ENCODE peak calls at places on chromosomes 7 and 10, in six cellular contexts. S, B, R, E, H and U are unnamed samples.

GRCh38 chr10:131829156-131829930 is 71.5 kb upstream of the PPP2R2D start:
- DNase-seq in S (no peak), R (no peak), B (no peak), H (no peak), E (no peak), U (no peak)

GRCh38 chr7:51528172-51528571 is 211.6 kb upstream of the COBL start:
- DNase-seq in E (no peak), S (no peak), B (no peak), H (no peak), R (no peak), U (no peak)

GRCh38 chr10:86163522-86164215 is 202.9 kb downstream of the GRID1 start:
- DNase-seq in R (no peak), E (no peak), B (no peak), S (no peak), H (no peak), U (no peak)

GRCh38 chr7:90726623-90727022 is 130.5 kb downstream of the CDK14 start:
- DNase-seq in B (peak), E (peak), S (peak), R (no peak), H (no peak), U (peak)

GRCh38 chr7:521221-522070 is 1.8 kb upstream of the PDGFA start:
- DNase-seq in B (no peak), R (no peak), H (no peak), E (peak), S (peak), U (peak)

GRCh38 chr7:80467069-80467468 is 44.8 kb downstream of the GNAT3 start:
- DNase-seq in E (peak), H (no peak), S (no peak), R (no peak), B (peak), U (no peak)

GRCh38 chr10:125035136-125035535 is 93.2 kb downstream of the ZRANB1 start:
- DNase-seq in E (peak), B (peak), S (peak), R (no peak), H (no peak), U (no peak)

GRCh38 chr10:86872757-86873156 is 84.7 kb downstream of the MMRN2 start:
- DNase-seq in B (no peak), R (no peak), E (peak), S (peak), H (no peak), U (peak)

GRCh38 chr10:91172348-91172747 is 48.1 kb upstream of the PCGF5 start:
- DNase-seq in S (no peak), B (no peak), R (no peak), E (no peak), H (no peak), U (no peak)

GRCh38 chr7:20798081-20798693 is 11.5 kb upstream of the SP8 start:
- DNase-seq in R (peak), E (no peak), H (no peak), B (no peak), S (no peak), U (peak)

GRCh38 chr10:13969792-13970140 is 361.0 kb downstream of the FRMD4A start:
- DNase-seq in S (no peak), R (no peak), H (peak), B (peak), E (no peak), U (no peak)

GRCh38 chr10:23351914-23352313 is 7.3 kb upstream of the C10orf67 start:
- DNase-seq in B (peak), S (peak), E (peak), R (peak), H (no peak), U (no peak)

GRCh38 chr7:108072739-108073138 is 57.4 kb downstream of the LAMB4 start:
- DNase-seq in S (no peak), E (no peak), R (no peak), H (no peak), B (no peak), U (no peak)

GRCh38 chr10:19775286-19775685 is 40.9 kb upstream of the PLXDC2 start:
- DNase-seq in R (no peak), S (no peak), E (no peak), B (no peak), H (no peak), U (no peak)

GRCh38 chr10:130739757-130740145 is 571.8 kb downstream of the TCERG1L start:
- DNase-seq in E (no peak), R (no peak), S (no peak), B (no peak), H (no peak), U (no peak)

GRCh38 chr7:23277359-23277989 is 21.7 kb upstream of the MALSU1 start:
- DNase-seq in S (peak), R (peak), B (peak), E (peak), H (peak), U (peak)

GRCh38 chr7:27199820-27200760 is at the start of gene HOXA13:
- DNase-seq in R (peak), E (no peak), B (no peak), S (no peak), H (no peak), U (peak)

GRCh38 chr10:52313350-52314006 is 603 bp upstream of the DKK1 start:
- DNase-seq in B (peak), H (no peak), R (no peak), S (peak), E (no peak), U (peak)

GRCh38 chr10:52314822-52315552 is 906 bp downstream of the DKK1 start:
- DNase-seq in B (no peak), S (peak), R (peak), E (peak), H (no peak), U (peak)

GRCh38 chr10:52312999-52313349 is 1.1 kb upstream of the DKK1 start:
- DNase-seq in B (no peak), R (peak), H (no peak), E (no peak), S (peak), U (no peak)

GRCh38 chr10:52316005-52316404 is 1.9 kb downstream of the DKK1 start:
- DNase-seq in E (no peak), H (no peak), S (peak), R (no peak), B (no peak), U (peak)

DNA sequence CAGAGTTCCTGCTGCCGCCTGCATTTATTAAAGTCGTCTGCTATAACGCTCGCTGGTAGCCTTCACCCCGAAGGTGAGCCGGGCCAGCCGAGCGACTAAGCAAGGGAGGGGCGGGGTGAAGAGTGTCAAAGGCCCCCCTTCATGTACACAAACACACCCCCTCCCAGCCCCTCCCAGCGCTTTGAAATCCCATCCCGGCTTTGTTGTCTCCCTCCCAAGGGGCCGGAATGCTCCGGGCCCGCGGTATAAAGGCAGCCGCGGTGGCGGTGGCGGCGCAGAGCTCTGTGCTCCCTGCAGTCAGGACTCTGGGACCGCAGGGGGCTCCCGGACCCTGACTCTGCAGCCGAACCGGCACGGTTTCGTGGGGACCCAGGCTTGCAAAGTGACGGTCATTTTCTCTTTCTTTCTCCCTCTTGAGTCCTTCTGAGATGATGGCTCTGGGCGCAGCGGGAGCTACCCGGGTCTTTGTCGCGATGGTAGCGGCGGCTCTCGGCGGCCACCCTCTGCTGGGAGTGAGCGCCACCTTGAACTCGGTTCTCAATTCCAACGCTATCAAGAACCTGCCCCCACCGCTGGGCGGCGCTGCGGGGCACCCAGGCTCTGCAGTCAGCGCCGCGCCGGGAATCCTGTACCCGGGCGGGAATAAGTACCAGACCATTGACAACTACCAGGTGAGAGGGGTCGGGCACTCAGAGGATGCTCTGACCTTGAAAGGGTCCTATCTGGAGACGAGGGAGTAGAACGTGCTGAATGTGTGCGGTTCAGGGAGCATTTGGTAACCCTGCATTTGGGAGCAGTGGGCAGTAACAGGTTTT is at the start of gene DKK1:
- DNase-seq in S (peak), E (peak), H (no peak), R (peak), B (peak), U (peak)
- TF ChIP-seq CTCF in S (peak), E (peak), H (peak), R (peak), B (peak), U (peak)

GRCh38 chr10:96700477-96701099 is 19.7 kb downstream of the PIK3AP1 start:
- DNase-seq in B (no peak), R (no peak), S (no peak), E (no peak), H (no peak), U (no peak)

GRCh38 chr10:96705134-96705533 is 15.2 kb downstream of the PIK3AP1 start:
- DNase-seq in E (no peak), H (no peak), R (no peak), B (no peak), S (no peak), U (no peak)

GRCh38 chr10:96701265-96701664 is 19.0 kb downstream of the PIK3AP1 start:
- DNase-seq in R (no peak), H (no peak), S (no peak), B (no peak), E (no peak), U (no peak)

GRCh38 chr10:96706331-96706853 is 13.9 kb downstream of the PIK3AP1 start:
- DNase-seq in S (no peak), E (no peak), B (no peak), R (no peak), H (no peak), U (no peak)

DNA sequence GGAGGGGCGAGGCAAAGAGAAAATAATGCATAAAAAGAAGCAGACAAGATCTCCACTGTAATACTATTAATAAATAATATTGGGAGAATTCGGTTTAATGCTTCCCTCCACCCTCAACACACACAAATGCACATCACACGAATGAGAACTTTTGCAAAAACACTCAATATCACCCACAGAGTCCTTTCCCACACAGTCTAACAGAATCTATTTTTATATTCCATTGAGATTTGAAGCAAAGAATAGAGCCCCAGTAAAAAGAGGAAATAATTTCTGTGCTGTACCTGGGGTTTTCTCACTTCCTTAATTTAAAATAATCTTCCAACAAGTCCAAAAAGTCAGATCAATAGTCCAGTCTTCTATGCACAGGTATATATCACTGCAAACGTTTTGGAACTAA is 17.0 kb downstream of the PIK3AP1 start:
- DNase-seq in B (no peak), H (no peak), R (no peak), E (no peak), S (no peak), U (no peak)
- H3K4me3 ChIP-seq in B (no peak), H (no peak), R (no peak), E (no peak), S (no peak), U (no peak)

GRCh38 chr7:2379161-2379560 is 24.2 kb upstream of the CHST12 start:
- DNase-seq in E (no peak), B (no peak), S (no peak), H (no peak), R (no peak), U (no peak)
- TF ChIP-seq CTCF in E (no peak), B (no peak), S (no peak), H (no peak), R (no peak), U (no peak)

GRCh38 chr7:7181519-7182155 is 707 bp upstream of the C1GALT1 start:
- DNase-seq in H (peak), S (peak), E (peak), R (peak), B (peak), U (no peak)

GRCh38 chr7:7182156-7183060 is at the start of gene C1GALT1:
- DNase-seq in E (peak), S (peak), R (peak), B (peak), H (peak), U (peak)

GRCh38 chr7:7183061-7183832 is 903 bp downstream of the C1GALT1 start:
- DNase-seq in H (no peak), R (peak), E (peak), S (peak), B (peak), U (peak)

GRCh38 chr7:7178906-7179305 is 3.4 kb upstream of the C1GALT1 start:
- DNase-seq in H (no peak), B (peak), S (peak), R (peak), E (no peak), U (no peak)

GRCh38 chr7:7180725-7181428 is 1.5 kb upstream of the C1GALT1 start:
- DNase-seq in S (no peak), H (no peak), E (no peak), B (no peak), R (no peak), U (no peak)
- H3K4me3 ChIP-seq in S (peak), H (peak), E (peak), B (no peak), R (peak), U (no peak)

DNA sequence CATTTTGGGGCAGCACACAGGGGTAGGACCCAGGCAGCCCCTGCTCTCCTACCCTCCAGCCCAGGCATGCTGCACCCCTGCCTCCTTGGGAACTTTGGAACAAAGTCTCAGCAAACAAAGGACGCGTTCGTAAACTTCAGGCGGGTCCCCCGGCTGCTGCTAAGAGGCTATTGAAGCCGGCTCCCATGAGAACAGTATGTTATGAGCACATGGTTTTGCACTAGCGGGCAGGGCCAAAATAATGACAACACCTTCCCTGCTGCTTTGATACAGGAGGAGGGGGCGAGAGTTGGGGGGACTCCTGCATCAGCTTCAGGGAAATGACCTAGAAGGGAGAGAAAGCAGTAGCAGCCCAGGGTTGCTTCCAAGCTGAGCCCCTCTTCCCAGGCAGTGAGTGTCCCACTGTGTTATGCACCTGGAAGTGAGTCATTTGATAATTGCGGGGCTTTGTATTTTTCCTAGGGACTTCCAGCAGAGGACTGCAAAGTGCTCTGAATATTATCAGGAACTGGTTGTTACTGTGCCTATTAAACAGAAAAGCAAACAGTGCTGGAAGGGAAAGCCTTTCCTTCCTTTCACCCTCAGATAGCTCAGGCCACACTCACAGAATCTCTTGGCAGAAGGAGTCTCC is 6.9 kb downstream of the ITPRIP start:
- DNase-seq in E (peak), B (peak), R (peak), H (no peak), S (peak), U (peak)
- TF ChIP-seq CTCF in E (no peak), B (no peak), R (no peak), H (no peak), S (no peak), U (no peak)

GRCh38 chr10:118213456-118213855 is 128.7 kb downstream of the FAM204A start:
- DNase-seq in R (no peak), S (no peak), B (no peak), H (no peak), E (no peak), U (no peak)

GRCh38 chr10:118216526-118217035 is 125.5 kb downstream of the FAM204A start:
- DNase-seq in R (no peak), S (no peak), B (no peak), H (no peak), E (no peak), U (no peak)

GRCh38 chr10:118218562-118218961 is 123.6 kb downstream of the FAM204A start:
- DNase-seq in H (no peak), R (no peak), E (no peak), S (no peak), B (no peak), U (no peak)

GRCh38 chr10:118216071-118216470 is 126.1 kb downstream of the FAM204A start:
- DNase-seq in B (no peak), R (no peak), S (no peak), H (no peak), E (no peak), U (no peak)

GRCh38 chr10:118214751-118215150 is 127.4 kb downstream of the FAM204A start:
- DNase-seq in R (no peak), E (no peak), H (no peak), S (no peak), B (no peak), U (no peak)
- H3K4me3 ChIP-seq in R (no peak), E (no peak), H (no peak), S (no peak), B (no peak), U (no peak)